ENCODE peak calls at places on chromosome 10, in six cellular contexts. S is CD4-positive, alpha-beta T cell; D is neuronal stem cell; C is adrenal gland; B is A673; T is CD8-positive, alpha-beta memory T cell. U is an unnamed sample. For H3K27me3, the result is how much of the 10 kb centered on the place peaks cover.

GRCh38 chr10:69241575-69241974 is 21.4 kb downstream of the HKDC1 start:
- DNase-seq in S (no peak), D (no peak), C (peak), B (no peak), T (no peak), U (no peak)

GRCh38 chr10:29834990-29835569 is 200.3 kb upstream of the SVIL start:
- DNase-seq in S (no peak), D (no peak), C (no peak), B (no peak), T (no peak), U (no peak)

GRCh38 chr10:51085204-51085603 is 10.9 kb downstream of the PRKG1 start:
- DNase-seq in S (no peak), D (no peak), C (no peak), B (no peak), T (no peak), U (no peak)

GRCh38 chr10:79378647-79379511 is 31.6 kb downstream of the PPIF start:
- DNase-seq in S (peak), D (no peak), C (no peak), B (no peak), T (no peak), U (no peak)

GRCh38 chr10:517236-517635 is 172.2 kb downstream of the DIP2C start:
- DNase-seq in S (peak), D (no peak), C (peak), B (no peak), T (no peak), U (no peak)

GRCh38 chr10:51964630-51965029 is 265.2 kb upstream of the CSTF2T start:
- DNase-seq in S (no peak), D (no peak), C (no peak), B (no peak), T (no peak), U (no peak)

GRCh38 chr10:66538908-66539307 is 386.9 kb upstream of the LRRTM3 start:
- DNase-seq in S (no peak), D (no peak), C (no peak), B (no peak), T (no peak), U (no peak)

GRCh38 chr10:116899626-116900025 is 50.3 kb downstream of the ENO4 start:
- DNase-seq in S (no peak), D (no peak), C (no peak), B (no peak), T (no peak), U (no peak)

GRCh38 chr10:104337985-104338735 is at the start of gene ITPRIP:
- DNase-seq in S (peak), D (peak), C (peak), B (peak), T (peak), U (peak)

GRCh38 chr10:63217120-63217605 is 84.0 kb downstream of the NRBF2 start:
- DNase-seq in S (no peak), D (no peak), C (no peak), B (peak), T (peak), U (no peak)

GRCh38 chr10:47239211-47239610 is 60.8 kb upstream of the GDF10 start:
- DNase-seq in S (peak), D (no peak), C (no peak), B (no peak), T (no peak), U (no peak)

GRCh38 chr10:96642973-96643372 is 56.2 kb upstream of the TM9SF3 start:
- DNase-seq in S (no peak), D (peak), C (peak), B (peak), T (peak), U (peak)

GRCh38 chr10:5566606-5567005 is 41.8 kb downstream of the CALML3 start:
- DNase-seq in S (peak), D (no peak), C (no peak), B (no peak), T (no peak), U (no peak)

GRCh38 chr10:6920072-6921019 is 340.3 kb upstream of the PRKCQ start:
- DNase-seq in S (peak), D (peak), C (peak), B (peak), T (peak), U (peak)

GRCh38 chr10:131588704-131589220 is 277.2 kb upstream of the TCERG1L start:
- DNase-seq in S (no peak), D (no peak), C (no peak), B (no peak), T (no peak), U (no peak)

GRCh38 chr10:110821508-110821907 is 50.2 kb upstream of the PDCD4 start:
- DNase-seq in S (no peak), D (no peak), C (no peak), B (no peak), T (no peak), U (peak)

GRCh38 chr10:76784076-76784475 is 853.5 kb downstream of the KCNMA1 start:
- DNase-seq in S (no peak), D (no peak), C (no peak), B (no peak), T (no peak), U (no peak)

GRCh38 chr10:15898046-15898445 is 37.7 kb upstream of the MINDY3 start:
- DNase-seq in S (no peak), D (no peak), C (no peak), B (peak), T (no peak), U (no peak)

GRCh38 chr10:23157691-23158369 is 34.3 kb upstream of the PTF1A start:
- DNase-seq in S (no peak), D (no peak), C (peak), B (peak), T (no peak), U (no peak)

DNA sequence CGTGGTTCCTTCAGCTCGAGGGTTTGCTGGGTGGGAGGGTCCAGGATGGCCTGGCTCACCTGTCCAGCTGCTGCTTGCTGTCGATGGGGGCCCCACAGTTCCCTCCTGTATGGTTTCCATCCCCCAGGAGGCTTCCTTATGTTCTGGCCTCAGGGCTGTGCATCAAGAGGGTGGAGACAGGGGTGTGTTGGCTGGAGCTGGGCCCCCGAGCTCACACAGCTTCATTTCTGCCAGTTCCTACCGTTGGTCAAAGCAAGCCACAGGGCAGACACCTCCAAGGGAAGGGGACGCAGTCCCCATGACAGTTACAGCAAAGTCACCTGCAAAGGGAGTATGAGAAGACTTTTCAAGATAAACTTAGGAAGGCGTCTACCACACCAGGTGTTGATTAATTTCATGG is 156.9 kb downstream of the EBF3 start:
- DNase-seq in S (no peak), D (no peak), C (no peak), B (no peak), T (no peak), U (no peak)
- H3K27ac ChIP-seq in S (no peak), D (no peak), C (no peak), B (no peak), T (no peak), U (no peak)

GRCh38 chr10:127193125-127193524 is 3.3 kb downstream of the INSYN2A start:
- DNase-seq in S (no peak), D (no peak), C (no peak), B (no peak), T (no peak), U (no peak)
- H3K27me3 ChIP-seq in S (under half), D (under half), C (under half), B (under half), T (under half), U (under half)

DNA sequence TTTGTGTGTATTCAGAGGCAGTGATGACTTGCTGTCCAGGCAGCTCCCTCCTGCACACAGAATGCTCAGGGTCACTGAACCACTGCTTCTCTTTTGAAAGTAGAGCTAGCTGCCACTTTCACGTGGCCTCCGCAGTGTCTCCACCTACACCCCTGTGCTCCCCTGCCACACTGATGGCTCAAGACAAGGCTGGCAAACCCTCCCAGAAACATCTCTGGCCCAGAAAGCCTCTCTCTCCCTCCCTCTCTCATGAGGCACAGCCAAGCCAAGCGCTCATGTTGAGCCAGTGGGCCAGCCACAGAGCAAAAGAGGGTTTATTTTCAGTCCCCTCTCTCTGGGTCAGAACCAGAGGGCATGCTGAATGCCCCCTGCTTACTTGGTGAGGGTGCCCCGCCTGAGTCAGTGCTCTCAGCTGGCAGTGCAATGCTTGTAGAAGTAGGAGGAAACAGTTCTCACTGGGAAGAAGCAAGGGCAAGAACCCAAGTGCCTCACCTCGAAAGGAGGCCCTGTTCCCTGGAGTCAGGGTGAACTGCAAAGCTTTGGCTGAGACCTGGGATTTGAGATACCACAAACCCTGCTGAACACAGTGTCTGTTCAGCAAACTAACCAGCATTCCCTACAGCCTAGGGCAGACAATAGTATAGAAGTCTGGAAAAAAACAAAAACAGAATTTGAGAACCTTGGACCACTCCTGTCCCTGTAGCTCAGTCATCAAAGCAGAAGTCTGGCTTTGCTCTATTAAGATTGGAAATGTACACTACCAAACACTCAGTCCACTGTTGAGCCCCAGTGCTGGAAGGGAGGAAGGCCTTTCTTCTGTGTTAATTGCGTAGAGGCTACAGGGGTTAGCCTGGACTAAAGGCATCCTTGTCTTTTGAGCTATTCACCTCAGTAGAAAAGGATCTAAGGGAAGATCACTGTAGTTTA is 15.8 kb downstream of the SCD start:
- DNase-seq in S (no peak), D (no peak), C (peak), B (no peak), T (no peak), U (no peak)
- H3K27ac ChIP-seq in S (no peak), D (peak), C (peak), B (peak), T (no peak), U (peak)

DNA sequence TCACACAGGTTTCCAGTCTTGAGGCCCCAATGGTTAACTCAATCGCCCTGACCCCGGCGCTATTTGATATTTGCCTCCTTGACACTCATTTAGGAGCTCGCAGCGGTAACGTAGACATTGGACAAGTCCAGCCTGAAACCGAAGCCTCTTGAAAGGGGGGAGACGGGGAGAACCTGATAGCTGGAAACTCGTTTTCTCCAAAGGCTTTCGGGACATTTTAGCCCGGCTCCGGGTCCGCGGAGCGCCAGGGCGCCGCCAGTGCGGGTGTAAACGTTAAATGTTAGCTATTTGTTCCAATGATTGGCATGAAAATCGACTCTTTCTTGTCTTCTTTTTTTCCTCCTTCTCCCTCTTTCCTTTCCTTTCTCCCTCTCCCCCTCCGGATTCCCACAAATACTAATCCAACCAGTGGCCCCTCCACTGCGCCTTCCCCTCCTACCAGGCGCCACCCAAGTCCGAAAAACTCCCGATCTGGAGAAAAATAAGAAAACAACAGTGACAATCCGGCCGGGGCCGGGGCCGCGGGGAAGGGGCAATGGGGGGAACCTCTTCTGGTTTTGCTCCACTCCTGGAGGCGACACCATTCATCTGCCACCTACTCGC is 17.2 kb upstream of the GATA3 start:
- DNase-seq in S (no peak), D (peak), C (no peak), B (no peak), T (peak), U (no peak)
- H3K27me3 ChIP-seq in S (half or more), D (under half), C (half or more), B (half or more), T (half or more), U (half or more)

GRCh38 chr10:16968722-16969055 is 151.5 kb upstream of the RSU1 start:
- DNase-seq in S (no peak), D (no peak), C (no peak), B (no peak), T (no peak), U (no peak)
- H3K27ac ChIP-seq in S (no peak), D (peak), C (peak), B (no peak), T (no peak), U (no peak)

U was measured in psoas muscle.